ENCODE peak calls at places on chromosomes 7 and 10, in four cellular contexts. J is HCT116, W is SK-N-SH, H is H1. E is an unnamed sample.
A peak's percentile ranks its signal among the peaks of the same experiment; 100 is the strongest.

GRCh38 chr7:129825005-129825553 is 127.7 kb downstream of the UBE2H start:
- DNase-seq in H (peak; percentile 95), W (peak; percentile 95), J (peak; percentile 91), E (peak; percentile 21)

GRCh38 chr10:89502556-89502955 is 32.8 kb downstream of the SLC16A12 start:
- DNase-seq in J (no peak), H (no peak), W (no peak), E (no peak)

GRCh38 chr10:66294538-66294937 is 631.3 kb upstream of the LRRTM3 start:
- DNase-seq in J (no peak), W (no peak), H (no peak), E (no peak)

GRCh38 chr10:44946201-44946600 is 13.4 kb upstream of the RASSF4 start:
- DNase-seq in H (no peak), W (no peak), J (no peak), E (no peak)

GRCh38 chr7:5296627-5297226 is 14.0 kb downstream of the SLC29A4 start:
- DNase-seq in W (peak; percentile 93), J (no peak), H (peak; percentile 72), E (peak; percentile 94)

GRCh38 chr7:130901209-130901783 is 167.3 kb upstream of the KLF14 start:
- DNase-seq in H (no peak), W (no peak), J (peak; percentile 96), E (peak; percentile 12)

GRCh38 chr10:30199376-30200018 is 140.1 kb upstream of the JCAD start:
- DNase-seq in H (no peak), W (no peak), J (no peak), E (no peak)

GRCh38 chr7:103718482-103719415 is 270.7 kb downstream of the RELN start:
- DNase-seq in W (no peak), J (no peak), H (no peak), E (no peak)

GRCh38 chr7:36208406-36208805 is 55.4 kb downstream of the EEPD1 start:
- DNase-seq in W (no peak), H (no peak), J (no peak), E (no peak)

GRCh38 chr10:18044976-18045720 is 93.4 kb downstream of the SLC39A12 start:
- DNase-seq in H (no peak), W (no peak), J (no peak), E (no peak)
- TF ChIP-seq JUND in H (no peak), W (no peak), J (no peak), E (no peak)

DNA sequence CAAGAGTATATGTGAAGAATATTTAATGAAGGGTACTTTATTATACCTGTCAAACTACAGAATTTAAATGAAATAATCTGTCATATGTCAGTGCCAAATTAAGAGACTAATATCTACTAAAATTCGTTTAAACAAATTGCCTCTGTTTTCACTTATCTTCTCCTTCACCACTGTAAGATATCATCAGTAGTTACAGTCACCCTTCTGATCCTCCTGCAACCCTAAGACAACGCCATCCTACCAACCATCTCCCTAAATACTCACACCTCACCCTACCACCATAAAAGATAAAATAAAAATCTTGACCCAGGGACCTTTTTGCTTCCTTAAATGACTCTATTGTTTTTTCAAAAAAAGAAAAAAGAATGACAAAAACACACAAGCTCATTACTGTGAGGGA is 20.8 kb downstream of the EZH2 start:
- DNase-seq in H (no peak), W (no peak), J (no peak), E (no peak)
- TF ChIP-seq JUND in H (no peak), W (no peak), J (no peak), E (no peak)

DNA sequence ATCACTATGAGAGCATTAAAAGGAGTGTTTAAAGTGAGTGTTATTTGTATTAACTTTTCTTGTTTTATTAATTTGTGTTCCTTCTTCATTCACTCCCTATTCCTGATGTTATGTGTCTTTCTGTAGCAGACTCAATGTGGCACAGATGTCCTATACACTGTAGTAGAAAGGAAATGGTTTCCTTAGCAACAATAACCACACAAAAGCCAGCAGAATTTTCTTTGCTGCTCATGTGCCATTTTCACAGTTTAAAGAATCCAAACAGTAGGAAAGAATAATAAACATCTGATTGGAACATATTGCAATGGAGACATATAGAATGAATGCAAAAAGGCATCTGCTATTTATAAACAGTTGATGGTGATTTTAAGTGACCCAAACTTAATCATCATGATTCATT is 763.6 kb downstream of the PHTF2 start:
- DNase-seq in H (no peak), W (no peak), J (no peak), E (no peak)
- TF ChIP-seq JUND in H (no peak), W (no peak), J (no peak), E (no peak)

GRCh38 chr7:155219947-155220769 is 77.5 kb upstream of the INSIG1 start:
- DNase-seq in W (peak; percentile 68), H (no peak), J (no peak), E (no peak)
- TF ChIP-seq JUND in W (no peak), H (no peak), J (no peak), E (no peak)

DNA sequence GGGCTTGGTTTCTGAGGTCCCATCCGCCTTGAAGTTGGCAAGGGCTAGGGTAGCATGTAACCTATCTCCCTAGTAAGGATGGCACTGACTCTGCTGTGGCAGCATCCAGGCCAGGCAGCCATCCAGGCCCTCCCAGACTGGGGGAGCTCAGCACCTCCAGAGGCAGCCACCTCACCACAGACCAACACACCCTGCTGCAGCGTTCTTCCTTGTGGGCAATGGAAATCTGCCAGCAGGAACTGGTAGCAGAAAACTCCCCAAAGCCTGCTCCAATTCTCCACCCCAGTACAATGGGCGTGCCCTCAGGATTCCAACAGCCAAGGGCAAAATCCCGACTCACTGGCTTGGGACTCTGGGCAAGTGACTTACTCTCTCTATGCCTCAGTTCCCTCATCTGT is 27.5 kb downstream of the DLG5 start:
- DNase-seq in H (no peak), J (peak; percentile 36), W (no peak), E (peak; percentile 88)
- TF ChIP-seq JUND in H (no peak), J (no peak), W (no peak), E (no peak)

GRCh38 chr10:60382946-60383681 is 6.6 kb downstream of the ANK3 start:
- DNase-seq in H (no peak), W (no peak), J (no peak), E (peak; percentile 73)
- TF ChIP-seq JUND in H (no peak), W (no peak), J (no peak), E (no peak)